ENCODE peak calls at places on chromosome 17, in six cellular contexts. A is heart right ventricle; C is AG09319; X is CD8-positive, alpha-beta T cell; S is GM23338; P is fibroblast of lung. Z is an unnamed sample.

GRCh38 chr17:56350592-56350991 is 197.3 kb downstream of the ANKFN1 start:
- DNase-seq in A (no peak), C (no peak), X (no peak), S (no peak), P (no peak), Z (no peak)

GRCh38 chr17:79646721-79647455 is 36.0 kb upstream of the RBFOX3 start:
- DNase-seq in A (no peak), C (no peak), X (no peak), S (no peak), P (no peak), Z (no peak)

GRCh38 chr17:58385359-58385899 is 31.9 kb downstream of the RNF43 start:
- DNase-seq in A (no peak), C (no peak), X (no peak), S (no peak), P (no peak), Z (no peak)

GRCh38 chr17:78226055-78226751 is 5.2 kb upstream of the TMEM235 start:
- DNase-seq in A (no peak), C (no peak), X (no peak), S (no peak), P (no peak), Z (no peak)

GRCh38 chr17:42608692-42609181 is 437 bp downstream of the RETREG3 start:
- DNase-seq in A (no peak), C (no peak), X (no peak), S (peak), P (no peak), Z (no peak)

GRCh38 chr17:9259419-9259818 is 238.1 kb downstream of the NTN1 start:
- DNase-seq in A (peak), C (no peak), X (no peak), S (no peak), P (peak), Z (no peak)

GRCh38 chr17:77488531-77489238 is 347.9 kb downstream of the SEC14L1 start:
- DNase-seq in A (no peak), C (no peak), X (peak), S (no peak), P (no peak), Z (no peak)

GRCh38 chr17:40598021-40598927 is 33.0 kb upstream of the CCR7 start:
- DNase-seq in A (no peak), C (no peak), X (peak), S (no peak), P (no peak), Z (no peak)

GRCh38 chr17:40500709-40501108 is 714 bp downstream of the TNS4 start:
- DNase-seq in A (no peak), C (no peak), X (no peak), S (no peak), P (no peak), Z (no peak)

GRCh38 chr17:80855968-80856862 is 135.4 kb upstream of the CHMP6 start:
- DNase-seq in A (peak), C (peak), X (peak), S (no peak), P (peak), Z (peak)

GRCh38 chr17:2230877-2231276 is 72.7 kb downstream of the SMG6 start:
- DNase-seq in A (no peak), C (no peak), X (no peak), S (no peak), P (peak), Z (no peak)

GRCh38 chr17:83181991-83182619 is 102.7 kb downstream of the METRNL start:
- DNase-seq in A (no peak), C (no peak), X (no peak), S (no peak), P (no peak), Z (no peak)

GRCh38 chr17:45282683-45283644 is 21.1 kb upstream of the SPATA32 start:
- DNase-seq in A (no peak), C (no peak), X (no peak), S (no peak), P (peak), Z (no peak)

GRCh38 chr17:41049110-41049509 is 2.0 kb upstream of the KRTAP2-1 start:
- DNase-seq in A (no peak), C (no peak), X (no peak), S (no peak), P (peak), Z (peak)

GRCh38 chr17:42531455-42532354 is 4.3 kb upstream of the NAGLU start:
- DNase-seq in A (no peak), C (no peak), X (peak), S (peak), P (peak), Z (peak)

GRCh38 chr17:49459401-49459984 is 35.6 kb upstream of the NGFR start:
- DNase-seq in A (no peak), C (no peak), X (no peak), S (peak), P (no peak), Z (no peak)

GRCh38 chr17:50428831-50429424 is 2.9 kb downstream of the ACSF2 start:
- DNase-seq in A (no peak), C (no peak), X (no peak), S (no peak), P (no peak), Z (no peak)

DNA sequence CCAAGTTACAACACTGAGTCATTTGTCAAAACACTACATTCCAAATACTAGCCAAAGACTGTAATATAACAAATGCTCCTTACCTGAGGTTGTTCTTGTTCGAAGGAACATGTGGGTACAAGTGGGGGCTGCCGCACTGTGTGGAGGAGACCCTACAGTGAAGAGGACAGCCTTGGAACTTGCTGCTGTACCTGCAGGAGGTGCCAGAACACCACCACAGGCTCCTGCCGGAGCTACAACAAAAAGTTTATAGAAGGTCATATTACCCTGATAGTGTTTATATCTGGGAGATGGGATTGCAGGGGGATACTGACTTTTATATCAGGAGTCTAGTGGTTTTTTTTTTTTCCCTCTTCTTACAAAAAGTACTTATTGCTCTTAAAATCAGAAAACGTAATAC is 37.8 kb upstream of the ALDH3A1 start:
- DNase-seq in A (no peak), C (no peak), X (no peak), S (peak), P (peak), Z (no peak)
- TF ChIP-seq CTCF in A (no peak), C (no peak), X (no peak), S (peak), P (peak), Z (no peak)

GRCh38 chr17:6749519-6749918 is 6.3 kb upstream of the XAF1 start:
- DNase-seq in A (no peak), C (no peak), X (no peak), S (no peak), P (no peak), Z (no peak)
- TF ChIP-seq CTCF in A (peak), C (no peak), X (no peak), S (no peak), P (no peak), Z (no peak)

GRCh38 chr17:65498831-65499230 is 62.6 kb downstream of the AXIN2 start:
- DNase-seq in A (no peak), C (no peak), X (no peak), S (no peak), P (no peak), Z (no peak)

GRCh38 chr17:65489413-65490170 is 71.9 kb downstream of the AXIN2 start:
- DNase-seq in A (no peak), C (no peak), X (no peak), S (no peak), P (no peak), Z (no peak)

GRCh38 chr17:65496801-65497200 is 64.6 kb downstream of the AXIN2 start:
- DNase-seq in A (no peak), C (no peak), X (no peak), S (no peak), P (no peak), Z (no peak)

GRCh38 chr17:65495255-65496060 is 66.0 kb downstream of the AXIN2 start:
- DNase-seq in A (no peak), C (no peak), X (no peak), S (peak), P (peak), Z (no peak)
- TF ChIP-seq CTCF in A (no peak), C (no peak), X (no peak), S (no peak), P (no peak), Z (no peak)

GRCh38 chr17:4362141-4362540 is 4.3 kb downstream of the UBE2G1 start:
- DNase-seq in A (no peak), C (no peak), X (no peak), S (no peak), P (no peak), Z (no peak)
- TF ChIP-seq CTCF in A (no peak), C (no peak), X (no peak), S (no peak), P (peak), Z (peak)

DNA sequence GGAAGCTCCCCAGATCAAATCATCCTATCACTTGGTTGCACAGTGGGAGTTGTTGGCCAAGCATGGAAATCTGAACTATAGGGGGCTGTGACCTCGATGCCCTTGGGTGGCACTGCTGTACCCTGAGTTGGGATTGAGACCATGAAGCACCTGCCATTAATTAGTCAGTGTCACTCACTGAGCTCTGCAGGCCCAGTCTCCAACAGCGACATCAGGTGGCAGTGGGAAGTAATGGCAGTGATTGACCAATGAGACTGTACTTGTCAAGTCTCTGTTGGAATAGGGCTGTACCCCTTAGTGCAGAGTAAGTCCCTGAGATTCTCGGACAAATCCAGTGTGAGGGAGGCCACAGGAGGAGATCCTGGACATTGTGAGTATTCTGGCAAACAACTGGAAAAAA is 118.0 kb upstream of the RPL38 start:
- DNase-seq in A (no peak), C (no peak), X (no peak), S (peak), P (no peak), Z (no peak)
- TF ChIP-seq CTCF in A (no peak), C (no peak), X (no peak), S (peak), P (peak), Z (no peak)

DNA sequence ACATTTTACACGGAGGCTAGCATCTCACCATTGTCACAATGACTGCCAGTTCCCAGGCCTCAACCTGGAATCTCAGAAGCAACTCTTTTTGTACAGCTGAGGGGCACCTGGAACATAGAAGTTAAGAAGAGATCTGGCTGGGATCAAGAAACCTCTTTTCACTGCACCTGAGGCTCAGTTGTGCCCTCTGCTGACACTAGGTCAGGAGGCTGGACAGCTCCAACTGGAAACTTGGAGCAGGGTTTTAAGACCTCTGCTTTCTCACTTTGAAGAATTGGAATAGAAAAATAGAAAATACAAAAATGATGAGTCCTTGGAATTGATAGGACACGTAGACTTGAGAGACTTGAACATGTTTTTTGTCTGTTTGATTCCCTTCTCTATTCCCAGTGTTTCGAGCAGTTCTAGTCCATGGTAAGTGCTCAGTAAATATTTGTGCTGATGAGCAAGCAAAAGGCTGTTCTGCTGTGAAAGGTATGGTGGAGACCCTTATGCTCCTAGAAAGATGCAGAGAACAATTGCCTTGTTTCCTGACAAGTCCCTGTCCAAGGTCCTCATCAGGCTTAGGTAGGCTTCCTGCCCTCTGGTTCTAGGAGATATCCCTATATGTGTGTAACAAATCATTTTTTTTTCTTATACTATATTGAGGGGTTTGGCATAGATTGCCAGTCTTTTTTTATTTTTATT is 13.6 kb upstream of the PPM1D start:
- DNase-seq in A (no peak), C (no peak), X (no peak), S (peak), P (no peak), Z (no peak)
- TF ChIP-seq CTCF in A (peak), C (peak), X (no peak), S (peak), P (peak), Z (peak)

DNA sequence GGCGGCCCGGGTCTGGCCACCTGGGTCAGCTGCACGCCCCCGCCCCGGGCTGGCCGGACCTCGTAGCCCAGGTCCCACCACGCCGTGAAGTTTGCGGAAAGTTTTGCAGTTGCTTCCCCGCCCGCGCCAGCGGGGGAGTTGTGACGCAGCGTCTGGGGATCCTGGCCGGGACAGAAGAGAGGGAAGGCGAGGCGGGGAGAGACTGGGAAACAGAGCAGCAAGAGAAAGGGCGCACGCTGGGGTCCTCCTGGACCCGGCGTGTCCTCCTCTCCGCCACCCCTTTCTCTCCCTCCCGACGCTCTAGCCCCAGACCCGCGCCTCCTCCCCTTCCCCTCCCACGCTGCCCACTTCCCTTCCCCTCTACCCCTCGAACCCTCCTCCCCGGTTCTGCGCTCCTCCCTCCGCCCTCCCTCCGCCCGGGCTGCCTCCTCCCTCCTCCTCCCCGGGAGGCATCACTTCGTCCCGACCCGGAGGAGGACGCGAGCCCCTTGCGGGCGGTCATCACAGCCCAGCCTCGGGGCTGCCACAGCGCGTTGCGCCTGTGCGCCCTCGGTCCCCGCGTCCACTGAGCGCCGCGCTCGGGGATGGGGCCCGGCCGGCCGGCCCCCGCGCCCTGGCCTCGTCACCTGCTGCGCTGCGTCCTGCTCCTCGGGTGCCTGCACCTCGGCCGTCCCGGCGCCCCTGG is at the start of gene MRC2:
- DNase-seq in A (peak), C (no peak), X (no peak), S (peak), P (peak), Z (peak)
- TF ChIP-seq CTCF in A (no peak), C (no peak), X (no peak), S (no peak), P (no peak), Z (no peak)

DNA sequence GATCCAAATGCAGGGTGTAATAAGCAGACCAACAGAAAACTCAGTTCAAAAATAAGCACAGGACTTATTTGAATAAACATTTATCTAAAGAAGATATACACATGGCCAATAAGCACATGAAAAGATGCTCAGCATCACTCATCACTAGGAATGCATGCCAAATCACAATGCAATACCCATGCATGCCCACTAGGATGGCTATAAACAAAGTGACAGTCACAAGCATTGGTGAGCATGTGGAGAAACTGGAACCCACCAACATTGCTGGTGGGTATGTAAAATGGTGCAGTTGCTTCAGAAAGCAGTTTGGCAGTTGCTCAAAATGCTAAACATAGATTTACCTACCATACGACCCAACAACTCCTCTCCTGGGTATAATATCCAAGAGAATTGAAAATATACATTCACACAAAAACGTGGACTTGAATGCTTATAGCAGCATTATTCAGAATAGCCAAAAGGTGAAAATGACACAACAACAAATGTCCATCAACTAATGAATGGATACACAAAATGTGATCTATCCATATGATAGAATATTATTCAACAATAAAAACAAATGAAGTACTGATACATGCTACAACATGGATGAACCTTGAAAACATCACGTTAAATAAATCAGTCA is 20.1 kb downstream of the UBE2O start:
- DNase-seq in A (no peak), C (no peak), X (no peak), S (peak), P (no peak), Z (no peak)
- TF ChIP-seq CTCF in A (peak), C (peak), X (peak), S (peak), P (peak), Z (peak)

DNA sequence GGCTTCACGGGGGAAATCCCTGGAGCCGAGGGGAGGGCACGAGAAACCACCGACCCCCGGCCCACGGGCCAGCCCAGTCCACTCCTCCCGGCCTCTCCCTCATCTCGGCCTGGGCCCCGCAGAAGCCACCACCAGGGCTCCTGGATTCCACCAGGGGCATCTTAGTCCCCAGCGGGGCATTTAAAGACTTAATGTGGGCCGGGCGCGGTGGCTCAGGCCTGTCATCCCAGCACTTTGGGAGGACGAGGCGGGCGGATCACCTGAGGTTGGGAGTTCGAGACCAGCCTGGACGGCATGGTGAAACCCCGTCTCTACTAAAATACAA is 24.1 kb upstream of the ABR start:
- DNase-seq in A (no peak), C (no peak), X (no peak), S (peak), P (no peak), Z (no peak)
- TF ChIP-seq CTCF in A (no peak), C (no peak), X (no peak), S (no peak), P (no peak), Z (no peak)